ENCODE peak calls at places on chromosomes 12 and 14, in four cellular contexts. M is stomach, T is suprapubic skin, I is GM12891. B is an unnamed sample.

GRCh38 chr14:61444215-61444768 is 122.9 kb downstream of the PRKCH start:
- DNase-seq in I (no peak), T (no peak), M (no peak), B (no peak)

GRCh38 chr14:96225745-96226151 is 21.1 kb downstream of the BDKRB2 start:
- DNase-seq in T (no peak), I (no peak), M (no peak), B (no peak)

GRCh38 chr12:38666425-38666824 is 239.0 kb downstream of the CPNE8 start:
- DNase-seq in T (no peak), M (no peak), I (no peak), B (no peak)

GRCh38 chr12:79848321-79848720 is 86.6 kb downstream of the PPP1R12A start:
- DNase-seq in T (no peak), I (no peak), M (no peak), B (no peak)

GRCh38 chr12:24931666-24932405 is 17.1 kb downstream of the BCAT1 start:
- DNase-seq in T (no peak), I (no peak), M (no peak), B (no peak)

GRCh38 chr12:124650912-124651311 is 83.5 kb upstream of the NCOR2 start:
- DNase-seq in T (no peak), M (no peak), I (no peak), B (no peak)

GRCh38 chr12:127041985-127042625 is 1224.9 kb upstream of the TMEM132C start:
- DNase-seq in I (peak), T (no peak), M (no peak), B (no peak)

GRCh38 chr14:70905316-70905715 is 1.9 kb upstream of the PCNX1 start:
- DNase-seq in T (no peak), M (no peak), I (no peak), B (no peak)

GRCh38 chr12:90969851-90970250 is 14.9 kb upstream of the CCER1 start:
- DNase-seq in I (no peak), M (no peak), T (no peak), B (no peak)

GRCh38 chr12:53530056-53530455 is 22.8 kb upstream of the NPFF start:
- DNase-seq in I (no peak), M (no peak), T (no peak), B (no peak)

GRCh38 chr12:97404549-97404948 is 58.1 kb upstream of the RMST start:
- DNase-seq in M (peak), T (no peak), I (peak), B (no peak)

GRCh38 chr14:68098834-68099233 is 279.3 kb downstream of the RAD51B start:
- DNase-seq in M (no peak), T (no peak), I (no peak), B (no peak)

GRCh38 chr12:60501124-60501729 is 905.4 kb downstream of the SLC16A7 start:
- DNase-seq in T (no peak), I (no peak), M (no peak), B (no peak)

GRCh38 chr14:52780893-52781292 is 10.5 kb downstream of the GNPNAT1 start:
- DNase-seq in M (no peak), T (no peak), I (no peak), B (no peak)

GRCh38 chr12:62098131-62098530 is 162.1 kb upstream of the USP15 start:
- DNase-seq in I (no peak), M (no peak), T (no peak), B (no peak)

GRCh38 chr14:102902086-102902485 is 20.4 kb upstream of the AMN start:
- DNase-seq in M (no peak), T (no peak), I (no peak), B (no peak)

GRCh38 chr14:93949511-93950075 is 22.4 kb downstream of the FAM181A start:
- DNase-seq in I (no peak), M (no peak), T (no peak), B (no peak)

GRCh38 chr14:35506927-35507326 is 27.0 kb upstream of the INSM2 start:
- DNase-seq in M (no peak), T (no peak), I (no peak), B (no peak)

GRCh38 chr14:90198541-90198940 is 57.8 kb upstream of the PSMC1 start:
- DNase-seq in I (no peak), M (no peak), T (no peak), B (no peak)

GRCh38 chr12:31524791-31525495 is 66.0 kb downstream of the DENND5B start:
- DNase-seq in T (no peak), M (no peak), I (no peak), B (no peak)

GRCh38 chr12:130826151-130826801 is 12.8 kb downstream of the STX2 start:
- DNase-seq in M (no peak), I (peak), T (peak), B (no peak)

GRCh38 chr14:96698846-96699543 is 98.2 kb upstream of the VRK1 start:
- DNase-seq in M (no peak), T (no peak), I (no peak), B (no peak)

GRCh38 chr12:49206389-49206788 is 17.5 kb upstream of the TUBA1A start:
- DNase-seq in T (no peak), I (no peak), M (no peak), B (no peak)

GRCh38 chr14:100221419-100222218 is 17.3 kb upstream of the YY1 start:
- DNase-seq in M (peak), T (no peak), I (no peak), B (no peak)

GRCh38 chr12:116138380-116138779 is 139.1 kb downstream of the MED13L start:
- DNase-seq in M (no peak), I (no peak), T (no peak), B (no peak)

GRCh38 chr14:42617005-42617404 is 1010.3 kb downstream of the LRFN5 start:
- DNase-seq in M (no peak), I (no peak), T (no peak), B (no peak)
- TF ChIP-seq POLR2A in M (no peak), I (no peak), T (no peak), B (no peak)

GRCh38 chr12:15526033-15526432 is 203.7 kb downstream of the PTPRO start:
- DNase-seq in T (no peak), I (no peak), M (no peak), B (no peak)

GRCh38 chr12:15525414-15525813 is 203.1 kb downstream of the PTPRO start:
- DNase-seq in T (no peak), M (no peak), I (no peak), B (no peak)

GRCh38 chr12:15528666-15529065 is 206.4 kb downstream of the PTPRO start:
- DNase-seq in T (no peak), I (no peak), M (no peak), B (no peak)

GRCh38 chr12:15530361-15530760 is 208.1 kb downstream of the PTPRO start:
- DNase-seq in M (no peak), I (no peak), T (no peak), B (no peak)

DNA sequence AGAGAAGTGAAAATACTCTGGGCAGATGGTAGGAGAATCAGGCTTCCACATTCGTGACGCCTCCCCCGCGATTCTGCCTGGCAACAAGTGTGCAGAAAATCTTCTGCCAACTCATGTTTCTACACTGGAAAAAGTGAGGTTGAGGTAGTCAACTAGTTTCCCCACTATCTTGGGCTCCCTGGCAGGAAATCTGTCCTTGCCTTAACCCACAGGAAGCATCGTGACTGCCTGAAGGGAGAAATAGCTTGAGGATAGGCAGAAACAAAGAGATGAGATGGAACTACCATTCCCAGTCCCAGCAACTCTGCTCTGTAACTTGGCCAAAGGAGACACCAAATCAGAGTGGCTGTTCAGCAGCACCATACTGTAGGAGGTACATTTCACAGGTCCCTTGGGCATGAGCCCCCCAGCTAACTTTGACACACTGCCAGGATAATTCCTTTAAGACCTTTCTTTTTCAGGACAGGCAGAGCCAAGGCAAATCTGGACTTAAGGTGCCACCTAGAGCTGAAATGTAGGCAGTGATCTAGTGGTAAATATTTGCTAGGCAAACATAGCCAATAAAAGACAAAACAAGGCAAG is 205.0 kb downstream of the PTPRO start:
- DNase-seq in I (no peak), T (no peak), M (peak), B (no peak)
- TF ChIP-seq POLR2AphosphoS5 in I (no peak), T (no peak), M (no peak), B (no peak)

GRCh38 chr14:25032092-25032784 is 17.7 kb downstream of the STXBP6 start:
- DNase-seq in T (no peak), I (no peak), M (no peak), B (no peak)

GRCh38 chr14:25026476-25027137 is 23.3 kb downstream of the STXBP6 start:
- DNase-seq in T (no peak), M (no peak), I (no peak), B (no peak)
- TF ChIP-seq POLR2A in T (no peak), M (no peak), I (no peak), B (no peak)

GRCh38 chr14:88668448-88669116 is 105.7 kb downstream of the ZC3H14 start:
- DNase-seq in T (no peak), M (no peak), I (no peak), B (no peak)

GRCh38 chr14:88669346-88669745 is 106.5 kb downstream of the ZC3H14 start:
- DNase-seq in T (no peak), M (no peak), I (no peak), B (no peak)

GRCh38 chr14:88667555-88668273 is 104.9 kb downstream of the ZC3H14 start:
- DNase-seq in M (peak), I (peak), T (no peak), B (no peak)
- TF ChIP-seq POLR2AphosphoS5 in M (no peak), I (no peak), T (no peak), B (no peak)

GRCh38 chr12:64237382-64237781 is 15.3 kb upstream of the KICS2 start:
- DNase-seq in T (no peak), I (no peak), M (no peak), B (no peak)
- TF ChIP-seq POLR2A in T (no peak), I (no peak), M (no peak), B (no peak)

DNA sequence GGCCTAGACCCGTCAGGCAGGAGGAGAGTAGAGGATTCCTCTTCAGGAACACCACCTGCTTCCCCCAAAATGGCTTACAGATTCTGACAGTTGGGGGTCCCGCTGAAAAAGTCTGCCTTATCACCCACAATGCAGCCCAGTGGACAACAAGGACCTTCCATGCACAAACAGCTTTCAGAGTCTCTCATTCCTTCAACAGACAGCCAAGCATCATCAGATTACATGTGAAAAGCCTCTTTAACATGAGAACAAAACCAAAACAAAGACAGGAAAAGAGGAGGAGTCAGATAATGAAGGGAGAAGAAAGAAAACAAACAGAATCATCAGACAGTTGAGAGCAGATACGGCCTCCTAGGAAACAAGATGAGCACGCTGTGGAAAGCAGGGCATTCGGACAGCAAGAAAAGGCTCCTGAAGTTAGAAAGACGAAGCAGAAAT is 18.3 kb downstream of the KCTD10 start:
- DNase-seq in I (no peak), T (no peak), M (no peak), B (no peak)
- TF ChIP-seq POLR2AphosphoS5 in I (no peak), T (no peak), M (no peak), B (no peak)

GRCh38 chr12:119808441-119808840 is 68.7 kb downstream of the CIT start:
- DNase-seq in T (no peak), M (no peak), I (no peak), B (no peak)

GRCh38 chr12:119804011-119804641 is 73.0 kb downstream of the CIT start:
- DNase-seq in T (no peak), M (peak), I (no peak), B (no peak)

GRCh38 chr12:119807380-119807779 is 69.7 kb downstream of the CIT start:
- DNase-seq in T (no peak), I (no peak), M (no peak), B (no peak)

GRCh38 chr12:119803391-119803791 is 73.7 kb downstream of the CIT start:
- DNase-seq in T (no peak), I (no peak), M (no peak), B (no peak)

DNA sequence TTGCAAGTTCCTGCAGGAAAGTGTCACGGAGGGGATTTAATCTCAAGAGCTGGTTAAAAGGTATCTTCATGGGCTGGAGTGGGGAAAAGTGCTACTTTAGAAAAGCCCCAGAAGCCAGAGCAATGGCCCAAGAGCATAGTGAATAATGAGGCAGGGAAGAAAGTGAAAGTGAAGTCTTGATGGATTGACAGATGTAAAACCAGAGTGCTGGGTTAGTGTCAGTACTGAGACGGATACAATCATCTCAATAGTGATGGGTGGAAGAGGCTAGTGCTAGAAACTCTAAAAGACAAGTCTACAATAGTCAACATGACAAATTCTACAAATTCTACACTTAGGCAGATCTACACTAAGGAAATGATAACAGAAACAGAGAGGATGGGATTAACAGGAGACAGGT is 68.1 kb downstream of the CIT start:
- DNase-seq in M (no peak), I (no peak), T (no peak), B (no peak)
- TF ChIP-seq POLR2A in M (no peak), I (no peak), T (no peak), B (no peak)

GRCh38 chr14:31746326-31746725 is 185.1 kb downstream of the NUBPL start:
- DNase-seq in T (no peak), I (no peak), M (no peak), B (no peak)
- TF ChIP-seq POLR2AphosphoS5 in T (no peak), I (no peak), M (no peak), B (no peak)

GRCh38 chr12:3299929-3300832 is 190.8 kb upstream of the PRMT8 start:
- DNase-seq in T (peak), M (peak), I (peak), B (peak)
- TF ChIP-seq POLR2A in T (no peak), M (no peak), I (no peak), B (no peak)

GRCh38 chr12:76020731-76021672 is 10.6 kb downstream of the PHLDA1 start:
- DNase-seq in T (no peak), M (no peak), I (no peak), B (no peak)
- TF ChIP-seq POLR2AphosphoS5 in T (no peak), M (no peak), I (no peak), B (peak)